ENCODE peak calls at places on chromosomes 7 and 10, in eight cellular contexts. One of them, this sample, is unnamed.

GRCh38 chr7:152853236-152853635 is 93.7 kb downstream of the ACTR3B start:
- DNase-seq in ascending aorta: no peak
- DNase-seq in stomach: no peak
- DNase-seq in lung: no peak
- DNase-seq in right lobe of liver: no peak
- DNase-seq in adrenal gland: no peak
- DNase-seq in aorta: no peak
- DNase-seq in BE2C: no peak
- DNase-seq in this sample: no peak

GRCh38 chr10:98419456-98420261 is 4.7 kb upstream of the PYROXD2 start:
- DNase-seq in BE2C: no peak
- DNase-seq in ascending aorta: no peak
- DNase-seq in adrenal gland: no peak
- DNase-seq in lung: no peak
- DNase-seq in right lobe of liver: peak; percentile 91
- DNase-seq in stomach: no peak
- DNase-seq in aorta: no peak
- DNase-seq in this sample: peak; percentile 44

GRCh38 chr7:128041203-128041602 is 10.0 kb upstream of the LRRC4 start:
- DNase-seq in right lobe of liver: no peak
- DNase-seq in lung: no peak
- DNase-seq in stomach: no peak
- DNase-seq in ascending aorta: no peak
- DNase-seq in BE2C: peak; percentile 58
- DNase-seq in aorta: no peak
- DNase-seq in adrenal gland: peak; percentile 40
- DNase-seq in this sample: no peak

GRCh38 chr10:103852189-103852711 is 3.1 kb downstream of the SH3PXD2A start:
- DNase-seq in adrenal gland: no peak
- DNase-seq in right lobe of liver: no peak
- DNase-seq in stomach: no peak
- DNase-seq in ascending aorta: no peak
- DNase-seq in aorta: no peak
- DNase-seq in lung: no peak
- DNase-seq in BE2C: no peak
- DNase-seq in this sample: no peak

GRCh38 chr10:31604141-31604540 is 285.1 kb downstream of the ZEB1 start:
- DNase-seq in ascending aorta: no peak
- DNase-seq in lung: no peak
- DNase-seq in adrenal gland: no peak
- DNase-seq in stomach: no peak
- DNase-seq in BE2C: peak; percentile 54
- DNase-seq in right lobe of liver: no peak
- DNase-seq in aorta: no peak
- DNase-seq in this sample: no peak

GRCh38 chr10:18010050-18010449 is 58.3 kb downstream of the SLC39A12 start:
- DNase-seq in aorta: no peak
- DNase-seq in lung: no peak
- DNase-seq in ascending aorta: no peak
- DNase-seq in BE2C: no peak
- DNase-seq in stomach: no peak
- DNase-seq in right lobe of liver: no peak
- DNase-seq in adrenal gland: no peak
- DNase-seq in this sample: no peak

GRCh38 chr10:78602201-78602917 is 466.4 kb upstream of the ZMIZ1 start:
- DNase-seq in right lobe of liver: no peak
- DNase-seq in lung: no peak
- DNase-seq in aorta: no peak
- DNase-seq in ascending aorta: no peak
- DNase-seq in stomach: no peak
- DNase-seq in adrenal gland: no peak
- DNase-seq in BE2C: no peak
- DNase-seq in this sample: no peak

GRCh38 chr7:131327049-131327625 is 539 bp upstream of the MKLN1 start:
- DNase-seq in aorta: peak; percentile 50
- DNase-seq in right lobe of liver: no peak
- DNase-seq in adrenal gland: peak; percentile 36
- DNase-seq in BE2C: peak; percentile 34
- DNase-seq in ascending aorta: peak; percentile 19
- DNase-seq in lung: peak; percentile 37
- DNase-seq in stomach: no peak
- DNase-seq in this sample: no peak

GRCh38 chr10:71392791-71393781 is 3.6 kb upstream of the CDH23 start:
- DNase-seq in ascending aorta: no peak
- DNase-seq in BE2C: no peak
- DNase-seq in aorta: no peak
- DNase-seq in right lobe of liver: no peak
- DNase-seq in stomach: no peak
- DNase-seq in adrenal gland: no peak
- DNase-seq in lung: no peak
- DNase-seq in this sample: no peak

GRCh38 chr10:11698691-11699545 is 43.3 kb upstream of the ECHDC3 start:
- DNase-seq in BE2C: no peak
- DNase-seq in right lobe of liver: no peak
- DNase-seq in aorta: no peak
- DNase-seq in adrenal gland: peak; percentile 81
- DNase-seq in ascending aorta: no peak
- DNase-seq in stomach: no peak
- DNase-seq in lung: no peak
- DNase-seq in this sample: no peak

GRCh38 chr7:147485660-147486210 is 1104.8 kb upstream of the C7orf33 start:
- DNase-seq in ascending aorta: no peak
- DNase-seq in adrenal gland: no peak
- DNase-seq in right lobe of liver: no peak
- DNase-seq in aorta: no peak
- DNase-seq in BE2C: no peak
- DNase-seq in stomach: no peak
- DNase-seq in lung: no peak
- DNase-seq in this sample: no peak
- H3K9me3 ChIP-seq in ascending aorta: no peaks in the 10 kb centered on the region
- H3K9me3 ChIP-seq in adrenal gland: no peaks in the 10 kb centered on the region
- H3K9me3 ChIP-seq in right lobe of liver: no peaks in the 10 kb centered on the region
- H3K9me3 ChIP-seq in aorta: no peaks in the 10 kb centered on the region
- H3K9me3 ChIP-seq in BE2C: no peaks in the 10 kb centered on the region
- H3K9me3 ChIP-seq in stomach: no peaks in the 10 kb centered on the region
- H3K9me3 ChIP-seq in lung: no peaks in the 10 kb centered on the region
- H3K9me3 ChIP-seq in this sample: no peaks in the 10 kb centered on the region

DNA sequence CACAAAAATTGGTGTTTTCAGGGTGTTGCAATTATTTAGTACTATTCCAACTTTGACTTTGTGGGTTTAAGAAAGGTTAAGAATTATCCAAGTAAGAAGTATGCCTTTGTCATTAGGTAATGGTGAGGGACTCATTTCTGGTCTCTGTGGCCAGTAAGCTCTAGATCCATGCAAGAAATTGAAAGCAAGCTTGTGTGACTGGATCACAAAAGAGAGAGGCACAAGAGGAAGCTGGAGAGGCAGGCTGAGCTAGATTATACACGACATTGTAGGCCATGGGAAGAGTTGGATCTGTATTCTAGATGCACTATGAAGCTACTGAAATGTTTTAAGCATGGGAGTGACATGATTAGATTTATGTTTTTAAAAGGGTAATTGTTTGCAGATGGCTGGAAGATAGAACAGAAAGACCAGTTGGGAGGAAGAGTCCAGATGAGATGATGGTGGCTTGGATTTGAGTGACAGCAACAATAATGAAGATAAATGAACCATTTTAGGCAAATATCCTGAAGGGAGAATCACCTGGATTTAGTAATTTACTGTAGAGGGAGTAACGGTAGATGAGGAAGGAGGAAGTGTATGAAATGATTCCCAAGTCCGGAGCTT is 50.0 kb downstream of the CALD1 start:
- DNase-seq in lung: no peak
- DNase-seq in aorta: no peak
- DNase-seq in adrenal gland: no peak
- DNase-seq in ascending aorta: no peak
- DNase-seq in stomach: no peak
- DNase-seq in right lobe of liver: no peak
- DNase-seq in BE2C: no peak
- DNase-seq in this sample: no peak
- H3K4me1 ChIP-seq in lung: peaks cover 33% of the 10 kb centered on the region
- H3K4me1 ChIP-seq in aorta: peaks cover 10% of the 10 kb centered on the region
- H3K4me1 ChIP-seq in adrenal gland: no peaks in the 10 kb centered on the region
- H3K4me1 ChIP-seq in ascending aorta: peaks cover 78% of the 10 kb centered on the region
- H3K4me1 ChIP-seq in stomach: no peaks in the 10 kb centered on the region
- H3K4me1 ChIP-seq in right lobe of liver: peaks cover 2% of the 10 kb centered on the region
- H3K4me1 ChIP-seq in BE2C: peaks cover 9% of the 10 kb centered on the region
- H3K4me1 ChIP-seq in this sample: no peaks in the 10 kb centered on the region

GRCh38 chr10:75995041-75995430 is 563.6 kb downstream of the LRMDA start:
- DNase-seq in aorta: no peak
- DNase-seq in adrenal gland: no peak
- DNase-seq in right lobe of liver: no peak
- DNase-seq in stomach: no peak
- DNase-seq in BE2C: no peak
- DNase-seq in lung: no peak
- DNase-seq in ascending aorta: no peak
- DNase-seq in this sample: no peak
- H3K27me3 ChIP-seq in aorta: no peaks in the 10 kb centered on the region
- H3K27me3 ChIP-seq in adrenal gland: no peaks in the 10 kb centered on the region
- H3K27me3 ChIP-seq in right lobe of liver: no peaks in the 10 kb centered on the region
- H3K27me3 ChIP-seq in stomach: no peaks in the 10 kb centered on the region
- H3K27me3 ChIP-seq in BE2C: no peaks in the 10 kb centered on the region
- H3K27me3 ChIP-seq in lung: no peaks in the 10 kb centered on the region
- H3K27me3 ChIP-seq in ascending aorta: no peaks in the 10 kb centered on the region
- H3K27me3 ChIP-seq in this sample: no peaks in the 10 kb centered on the region

GRCh38 chr7:57375783-57376182 is 74.2 kb upstream of the ZNF716 start:
- DNase-seq in stomach: no peak
- DNase-seq in aorta: no peak
- DNase-seq in adrenal gland: peak; percentile 78
- DNase-seq in BE2C: no peak
- DNase-seq in right lobe of liver: no peak
- DNase-seq in ascending aorta: no peak
- DNase-seq in lung: no peak
- DNase-seq in this sample: no peak
- H3K9me3 ChIP-seq in stomach: peaks cover 80% of the 10 kb centered on the region
- H3K9me3 ChIP-seq in aorta: no peaks in the 10 kb centered on the region
- H3K9me3 ChIP-seq in adrenal gland: no peaks in the 10 kb centered on the region
- H3K9me3 ChIP-seq in BE2C: no peaks in the 10 kb centered on the region
- H3K9me3 ChIP-seq in right lobe of liver: no peaks in the 10 kb centered on the region
- H3K9me3 ChIP-seq in ascending aorta: no peaks in the 10 kb centered on the region
- H3K9me3 ChIP-seq in lung: peaks cover 24% of the 10 kb centered on the region
- H3K9me3 ChIP-seq in this sample: no peaks in the 10 kb centered on the region

DNA sequence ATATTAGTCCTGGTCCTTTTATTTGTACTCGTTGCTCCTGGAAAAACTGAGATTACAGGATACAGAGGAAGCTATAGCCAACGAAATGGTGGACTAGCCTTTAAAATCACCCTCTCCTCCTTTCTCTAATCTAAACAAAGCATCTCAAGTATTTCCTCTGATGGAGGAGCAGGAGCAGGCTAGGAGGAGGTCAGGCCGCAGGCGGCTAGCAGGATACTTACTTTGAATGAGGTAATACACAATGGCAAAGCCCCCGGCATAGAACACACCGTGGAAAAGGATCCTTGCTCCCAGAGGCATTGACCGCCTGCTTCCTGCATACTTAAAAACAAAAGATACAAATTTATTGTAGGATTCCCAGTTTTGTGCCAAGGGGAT is 64.4 kb downstream of the STK17A start:
- DNase-seq in stomach: no peak
- DNase-seq in adrenal gland: no peak
- DNase-seq in aorta: peak; percentile 58
- DNase-seq in lung: no peak
- DNase-seq in BE2C: no peak
- DNase-seq in ascending aorta: no peak
- DNase-seq in right lobe of liver: no peak
- DNase-seq in this sample: no peak
- H3K4me1 ChIP-seq in stomach: peaks cover 47% of the 10 kb centered on the region
- H3K4me1 ChIP-seq in adrenal gland: peaks cover 29% of the 10 kb centered on the region
- H3K4me1 ChIP-seq in aorta: peaks cover 12% of the 10 kb centered on the region
- H3K4me1 ChIP-seq in lung: peaks cover 32% of the 10 kb centered on the region
- H3K4me1 ChIP-seq in BE2C: peaks cover 18% of the 10 kb centered on the region
- H3K4me1 ChIP-seq in ascending aorta: peaks cover 70% of the 10 kb centered on the region
- H3K4me1 ChIP-seq in right lobe of liver: peaks cover 9% of the 10 kb centered on the region
- H3K4me1 ChIP-seq in this sample: no peaks in the 10 kb centered on the region